ENCODE peak calls at places on chromosomes 6 and 20, in six cellular contexts. P, Y, F, X, H and A are unnamed samples. For H3K4me1, the result is how much of the 10 kb centered on the place peaks cover.

GRCh38 chr6:20652276-20652675 is 118.0 kb downstream of the CDKAL1 start:
- DNase-seq in P (no peak), Y (no peak), F (no peak), X (no peak), H (no peak), A (no peak)

GRCh38 chr6:33905081-33905609 is 101.3 kb upstream of the MLN start:
- DNase-seq in P (no peak), Y (peak), F (no peak), X (peak), H (no peak), A (no peak)

GRCh38 chr6:117483645-117484016 is 1.2 kb downstream of the DCBLD1 start:
- DNase-seq in P (no peak), Y (no peak), F (peak), X (no peak), H (peak), A (no peak)

GRCh38 chr6:165876568-165876967 is 213.5 kb upstream of the PDE10A start:
- DNase-seq in P (no peak), Y (no peak), F (peak), X (no peak), H (peak), A (peak)

GRCh38 chr6:4291453-4292403 is 156.4 kb upstream of the ECI2 start:
- DNase-seq in P (no peak), Y (no peak), F (peak), X (no peak), H (no peak), A (no peak)

GRCh38 chr6:32190054-32190945 is at the start of gene PBX2:
- DNase-seq in P (peak), Y (peak), F (peak), X (peak), H (peak), A (peak)

GRCh38 chr6:132298344-132298949 is 102.8 kb downstream of the MOXD1 start:
- DNase-seq in P (peak), Y (peak), F (peak), X (no peak), H (peak), A (no peak)

GRCh38 chr20:44941292-44941691 is 18.9 kb downstream of the TOMM34 start:
- DNase-seq in P (no peak), Y (no peak), F (no peak), X (no peak), H (no peak), A (no peak)

GRCh38 chr6:46994933-46995332 is 47.2 kb downstream of the ADGRF1 start:
- DNase-seq in P (no peak), Y (no peak), F (no peak), X (no peak), H (no peak), A (no peak)

GRCh38 chr6:142009647-142010046 is 123.1 kb upstream of the GJE1 start:
- DNase-seq in P (peak), Y (no peak), F (peak), X (no peak), H (no peak), A (no peak)

GRCh38 chr6:68186870-68187269 is 448.2 kb upstream of the ADGRB3 start:
- DNase-seq in P (no peak), Y (no peak), F (no peak), X (no peak), H (no peak), A (no peak)

GRCh38 chr6:45783716-45784115 is 231.9 kb downstream of the CLIC5 start:
- DNase-seq in P (no peak), Y (no peak), F (no peak), X (no peak), H (no peak), A (no peak)

GRCh38 chr20:18243802-18244201 is 44.5 kb upstream of the ZNF133 start:
- DNase-seq in P (no peak), Y (no peak), F (no peak), X (no peak), H (no peak), A (no peak)

GRCh38 chr6:14664112-14664592 is 546.6 kb downstream of the CD83 start:
- DNase-seq in P (no peak), Y (peak), F (peak), X (peak), H (no peak), A (no peak)

GRCh38 chr6:7137335-7138106 is 29.8 kb downstream of the RREB1 start:
- DNase-seq in P (no peak), Y (no peak), F (peak), X (peak), H (peak), A (peak)

GRCh38 chr6:45072014-45072413 is 256.1 kb upstream of the RUNX2 start:
- DNase-seq in P (no peak), Y (no peak), F (no peak), X (no peak), H (no peak), A (no peak)

GRCh38 chr6:170208651-170209353 is 82.1 kb downstream of the DLL1 start:
- DNase-seq in P (no peak), Y (no peak), F (no peak), X (no peak), H (no peak), A (no peak)

GRCh38 chr6:23388239-23388803 is 737.7 kb upstream of the NRSN1 start:
- DNase-seq in P (no peak), Y (no peak), F (no peak), X (no peak), H (no peak), A (no peak)

GRCh38 chr6:26250806-26251075 is 114.3 kb upstream of the BTN3A2 start:
- DNase-seq in P (no peak), Y (peak), F (peak), X (peak), H (peak), A (no peak)

GRCh38 chr6:35757461-35758123 is 18.8 kb upstream of the CLPSL2 start:
- DNase-seq in P (peak), Y (peak), F (peak), X (no peak), H (no peak), A (no peak)

GRCh38 chr6:17456711-17457110 is 63.3 kb downstream of the CAP2 start:
- DNase-seq in P (no peak), Y (no peak), F (no peak), X (no peak), H (no peak), A (no peak)

GRCh38 chr20:34947336-34947735 is 8.3 kb downstream of the GSS start:
- DNase-seq in P (no peak), Y (no peak), F (no peak), X (no peak), H (no peak), A (no peak)
- H3K27ac ChIP-seq in P (no peak), Y (no peak), F (no peak), X (no peak), H (peak), A (peak)

DNA sequence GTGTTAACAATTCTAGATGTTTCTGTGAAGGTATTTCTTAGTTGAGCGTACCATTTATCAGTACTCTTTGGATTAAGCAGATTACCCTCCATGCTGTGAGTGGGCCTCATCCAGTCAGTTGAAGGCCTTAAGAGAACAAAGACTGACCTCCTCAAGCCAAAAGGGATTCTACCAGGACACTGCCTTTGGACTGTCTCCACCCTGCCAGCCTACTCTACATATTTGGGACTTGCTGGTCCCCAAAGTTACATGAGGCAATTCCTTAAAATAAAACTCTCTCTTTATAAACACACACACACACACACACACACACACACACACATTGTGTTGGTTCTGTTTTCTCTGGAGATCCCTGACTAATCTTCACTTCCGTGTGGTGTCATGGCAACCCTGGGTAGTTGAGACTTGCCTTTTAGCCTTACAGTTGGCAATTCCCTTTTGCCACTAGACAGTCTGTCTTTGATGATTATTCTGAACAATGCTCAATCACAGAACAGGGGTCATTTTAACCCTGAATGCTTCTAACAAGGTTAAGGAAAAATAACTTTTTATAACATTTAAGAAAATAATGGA is 32.2 kb downstream of the MRAP2 start:
- DNase-seq in P (no peak), Y (no peak), F (peak), X (no peak), H (no peak), A (no peak)
- H3K4me1 ChIP-seq in P (under half), Y (under half), F (under half), X (under half), H (under half), A (under half)

GRCh38 chr6:73566954-73567591 is 46.2 kb upstream of the EEF1A1 start:
- DNase-seq in P (peak), Y (peak), F (peak), X (no peak), H (peak), A (peak)
- H3K27ac ChIP-seq in P (peak), Y (peak), F (no peak), X (no peak), H (peak), A (peak)

DNA sequence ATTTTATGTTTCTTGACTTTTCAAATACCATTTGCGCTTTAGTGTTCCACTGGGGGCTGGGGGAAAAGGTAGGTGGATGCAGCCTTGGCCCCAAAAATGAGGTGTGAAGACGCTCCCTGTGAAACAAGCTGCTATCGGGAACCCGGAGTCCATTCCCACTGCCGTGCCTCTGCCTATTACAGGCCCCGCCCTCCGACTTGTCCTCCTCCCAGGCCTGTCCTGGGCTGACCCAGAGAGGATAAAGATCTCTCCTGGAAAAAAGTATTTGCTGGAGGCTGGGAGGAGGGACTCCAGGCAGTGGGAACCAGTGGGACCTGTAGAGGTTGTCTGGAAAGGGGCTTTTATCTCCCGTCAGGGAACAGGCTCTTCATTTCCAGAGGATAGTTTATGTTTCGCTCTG is 215.0 kb downstream of the SLC24A3 start:
- DNase-seq in P (no peak), Y (no peak), F (no peak), X (no peak), H (no peak), A (peak)
- H3K4me1 ChIP-seq in P (under half), Y (under half), F (under half), X (under half), H (under half), A (under half)

DNA sequence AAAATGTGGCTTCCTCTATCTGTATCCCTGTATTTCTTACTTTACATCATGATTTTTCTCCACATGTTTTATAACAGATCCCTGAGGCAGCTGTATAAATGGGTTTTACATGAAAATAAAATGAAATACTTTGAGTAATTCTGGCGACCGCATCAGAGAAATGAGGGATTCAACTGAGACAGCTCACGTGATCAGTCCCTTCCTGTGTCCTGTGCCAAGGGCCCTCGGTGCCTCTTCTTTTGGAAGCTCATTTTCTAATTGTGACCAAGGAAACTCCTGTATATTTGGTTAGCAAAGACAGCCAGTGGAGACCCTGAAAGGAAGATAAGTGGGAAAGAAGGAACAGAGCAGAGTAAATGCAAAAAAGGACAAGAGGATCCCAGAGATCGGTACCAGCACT is 129.9 kb downstream of the FYN start:
- DNase-seq in P (no peak), Y (no peak), F (no peak), X (no peak), H (no peak), A (no peak)
- H3K27ac ChIP-seq in P (no peak), Y (no peak), F (no peak), X (no peak), H (no peak), A (peak)

GRCh38 chr6:154242617-154243357 is 113.8 kb downstream of the IPCEF1 start:
- DNase-seq in P (no peak), Y (no peak), F (no peak), X (no peak), H (no peak), A (no peak)
- H3K4me1 ChIP-seq in P (under half), Y (under half), F (under half), X (under half), H (under half), A (under half)

GRCh38 chr6:52554684-52555280 is 22.1 kb downstream of the TRAM2 start:
- DNase-seq in P (no peak), Y (no peak), F (no peak), X (no peak), H (no peak), A (no peak)

GRCh38 chr6:52555531-52556228 is 21.2 kb downstream of the TRAM2 start:
- DNase-seq in P (no peak), Y (no peak), F (peak), X (no peak), H (no peak), A (no peak)

GRCh38 chr6:52560462-52560861 is 16.4 kb downstream of the TRAM2 start:
- DNase-seq in P (no peak), Y (peak), F (no peak), X (no peak), H (no peak), A (no peak)

GRCh38 chr6:52557389-52558265 is 19.2 kb downstream of the TRAM2 start:
- DNase-seq in P (no peak), Y (no peak), F (peak), X (no peak), H (no peak), A (no peak)

GRCh38 chr6:52558266-52559000 is 18.4 kb downstream of the TRAM2 start:
- DNase-seq in P (no peak), Y (no peak), F (no peak), X (no peak), H (no peak), A (no peak)
- H3K27ac ChIP-seq in P (no peak), Y (no peak), F (peak), X (no peak), H (peak), A (peak)

GRCh38 chr20:31836853-31837608 is 8.4 kb downstream of the FOXS1 start:
- DNase-seq in P (no peak), Y (no peak), F (no peak), X (no peak), H (no peak), A (no peak)

GRCh38 chr20:31837896-31838397 is 7.5 kb downstream of the FOXS1 start:
- DNase-seq in P (no peak), Y (no peak), F (peak), X (no peak), H (no peak), A (no peak)

GRCh38 chr20:31835554-31835953 is 9.8 kb downstream of the FOXS1 start:
- DNase-seq in P (no peak), Y (no peak), F (no peak), X (no peak), H (no peak), A (no peak)

GRCh38 chr20:31833931-31834521 is 11.4 kb downstream of the FOXS1 start:
- DNase-seq in P (no peak), Y (no peak), F (no peak), X (no peak), H (no peak), A (no peak)

DNA sequence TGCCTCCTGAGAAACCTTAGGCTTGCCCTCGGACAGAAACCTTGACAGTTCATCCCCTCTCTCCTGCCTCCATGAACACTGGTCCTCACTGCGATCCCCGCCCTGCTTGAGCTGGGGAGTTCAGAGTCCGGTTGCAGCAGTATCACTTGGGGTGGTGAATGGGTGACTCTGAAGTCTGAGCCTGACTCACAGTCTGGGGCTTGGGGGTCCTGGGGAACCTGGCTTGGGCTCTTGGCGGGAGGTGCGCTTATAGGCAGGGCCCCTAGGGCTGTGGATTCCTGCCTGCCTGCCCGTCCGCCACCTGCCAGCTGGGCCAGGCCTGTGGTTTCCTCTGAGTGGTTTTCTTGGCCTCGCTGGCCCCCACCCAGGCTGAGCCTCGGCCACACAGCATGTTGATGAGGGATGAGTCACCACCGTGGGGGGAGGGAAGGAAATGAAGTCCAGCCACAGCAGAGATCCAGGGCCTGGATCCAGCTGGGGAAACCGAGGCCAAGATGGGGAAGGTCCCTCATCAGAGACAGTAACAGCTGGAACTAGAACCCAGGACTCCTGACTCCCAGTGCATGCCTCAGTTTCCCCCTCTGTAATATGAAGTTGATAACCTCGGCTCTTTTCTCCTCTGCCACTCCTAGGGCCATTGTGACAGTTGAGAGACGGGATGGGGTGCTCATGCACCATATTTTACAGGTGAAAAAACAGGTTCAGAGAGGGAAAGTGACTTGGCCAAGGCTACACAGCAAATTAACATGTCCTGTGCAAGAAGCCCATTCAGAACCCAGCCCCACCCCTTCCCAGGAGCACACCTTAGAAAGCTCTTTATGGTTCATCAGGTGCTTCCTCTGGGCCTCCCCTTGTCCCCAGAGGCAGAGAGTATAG is 9.2 kb downstream of the FOXS1 start:
- DNase-seq in P (peak), Y (peak), F (peak), X (no peak), H (peak), A (peak)
- H3K4me1 ChIP-seq in P (under half), Y (under half), F (under half), X (under half), H (under half), A (under half)

DNA sequence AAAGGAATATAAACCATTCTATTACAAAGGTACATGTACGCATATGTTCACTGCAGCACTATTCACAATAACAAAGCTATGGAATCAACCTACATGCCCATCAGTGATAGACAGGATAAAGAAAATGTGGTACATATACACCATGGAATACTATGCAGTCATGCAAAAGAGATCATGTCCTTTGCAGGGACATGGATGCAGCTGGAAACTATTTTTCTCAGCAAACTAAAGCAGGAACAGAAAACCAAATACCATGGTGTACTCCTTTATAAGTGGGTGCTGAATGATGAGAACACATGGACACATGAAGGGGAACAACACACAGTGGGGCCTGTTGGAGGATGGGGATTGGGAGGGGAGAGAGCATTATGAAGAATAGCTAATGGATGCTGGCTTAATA is 104.6 kb upstream of the CENPW start:
- DNase-seq in P (no peak), Y (no peak), F (no peak), X (no peak), H (no peak), A (no peak)
- H3K27ac ChIP-seq in P (no peak), Y (no peak), F (no peak), X (no peak), H (no peak), A (no peak)

GRCh38 chr20:4548552-4548951 is 173.2 kb upstream of the PRND start:
- DNase-seq in P (no peak), Y (no peak), F (no peak), X (no peak), H (no peak), A (no peak)
- H3K4me1 ChIP-seq in P (under half), Y (under half), F (under half), X (under half), H (under half), A (under half)